ENCODE peak calls at places on chromosomes 2 and 18, in four cellular contexts. F, D, L and S are unnamed samples.

GRCh38 chr2:39567507-39567906 is 98.2 kb upstream of the TMEM178A start:
- DNase-seq in D (no peak), L (peak; percentile 58), F (no peak), S (no peak)

GRCh38 chr2:144914113-144914512 is 394.2 kb upstream of the ZEB2 start:
- DNase-seq in F (no peak), L (no peak), D (no peak), S (no peak)

GRCh38 chr2:238097988-238098853 is 1.9 kb upstream of the ESPNL start:
- DNase-seq in L (peak; percentile 4), D (peak; percentile 96), F (peak; percentile 72), S (peak; percentile 2)

GRCh38 chr18:49048361-49048760 is 97.6 kb upstream of the SMAD7 start:
- DNase-seq in L (peak; percentile 73), F (no peak), D (no peak), S (no peak)

GRCh38 chr2:30666307-30666874 is 140.9 kb downstream of the CAPN13 start:
- DNase-seq in F (peak; percentile 40), D (no peak), L (peak; percentile 93), S (peak; percentile 93)

GRCh38 chr2:12554235-12555011 is 162.3 kb upstream of the TRIB2 start:
- DNase-seq in F (no peak), L (no peak), D (no peak), S (no peak)

GRCh38 chr2:43222472-43223146 is 3.8 kb downstream of the ZFP36L2 start:
- DNase-seq in D (no peak), F (peak; percentile 28), L (no peak), S (no peak)

GRCh38 chr2:229296016-229296415 is 24.9 kb upstream of the PID1 start:
- DNase-seq in D (no peak), L (no peak), F (no peak), S (no peak)

GRCh38 chr2:101113441-101114267 is 37.5 kb downstream of the TBC1D8 start:
- DNase-seq in F (no peak), L (peak; percentile 97), D (peak; percentile 55), S (peak; percentile 92)

GRCh38 chr18:47263197-47263827 is 11.9 kb upstream of the SKOR2 start:
- DNase-seq in F (no peak), L (no peak), D (peak; percentile 71), S (no peak)

GRCh38 chr18:6714027-6714426 is 15.5 kb upstream of the ARHGAP28 start:
- DNase-seq in D (no peak), F (no peak), L (no peak), S (no peak)

GRCh38 chr18:4586729-4587128 is 131.6 kb upstream of the DLGAP1 start:
- DNase-seq in L (no peak), D (no peak), F (no peak), S (no peak)

GRCh38 chr18:9619056-9619455 is 4.7 kb upstream of the PPP4R1 start:
- DNase-seq in F (no peak), L (no peak), D (no peak), S (no peak)

GRCh38 chr2:234289789-234290188 is 207.1 kb downstream of the ARL4C start:
- DNase-seq in F (peak; percentile 48), D (peak; percentile 61), L (peak; percentile 64), S (peak; percentile 49)

GRCh38 chr2:240983996-240984498 is 14.4 kb upstream of the SNED1 start:
- DNase-seq in F (no peak), D (no peak), L (no peak), S (no peak)

GRCh38 chr2:25251032-25251460 is 82.7 kb upstream of the POMC start:
- DNase-seq in L (no peak), F (no peak), D (no peak), S (no peak)

GRCh38 chr2:51813245-51813644 is 781.3 kb upstream of the NRXN1 start:
- DNase-seq in L (peak; percentile 22), D (no peak), F (no peak), S (peak; percentile 33)

GRCh38 chr2:232901711-232902578 is 31.9 kb downstream of the SNORC start:
- DNase-seq in D (peak; percentile 99), F (no peak), L (peak; percentile 78), S (peak; percentile 68)

GRCh38 chr18:31040982-31041345 is 1.6 kb downstream of the DSC3 start:
- DNase-seq in D (no peak), F (no peak), L (no peak), S (no peak)

GRCh38 chr18:63897072-63897471 is 9.6 kb downstream of the SERPINB2 start:
- DNase-seq in F (no peak), D (no peak), L (no peak), S (no peak)

GRCh38 chr2:49288902-49289680 is 134.8 kb upstream of the FSHR start:
- DNase-seq in D (no peak), F (peak; percentile 9), L (no peak), S (no peak)

GRCh38 chr2:54767921-54768320 is 44.5 kb downstream of the EML6 start:
- DNase-seq in L (peak; percentile 72), F (peak; percentile 59), D (no peak), S (peak; percentile 32)

GRCh38 chr2:240252191-240252871 is 111.9 kb upstream of the OTOS start:
- DNase-seq in L (no peak), D (no peak), F (no peak), S (no peak)

GRCh38 chr2:223784221-223784772 is 53.1 kb downstream of the AP1S3 start:
- DNase-seq in L (no peak), F (no peak), D (no peak), S (no peak)